ENCODE peak calls at places on chromosomes 1 and 21, in five cellular contexts. R is stimulated activated CD8-positive, alpha-beta memory T cell treated with anti-CD3 and anti-CD28 coated beads, Interleukin-7, amount 100 ng/mL, for 1 hour; Y is GM03348; P is NCI-H1048; S is LoVo. G is an unnamed sample.

GRCh38 chr1:230917284-230918135 is 49.2 kb upstream of the C1orf198 start:
- DNase-seq in R (peak), P (peak), S (peak), Y (peak), G (no peak)

GRCh38 chr1:1087351-1088035 is 13.4 kb upstream of the RNF223 start:
- DNase-seq in S (no peak), P (no peak), Y (no peak), R (no peak), G (no peak)

GRCh38 chr21:37153935-37154350 is 80.9 kb downstream of the TTC3 start:
- DNase-seq in R (no peak), S (no peak), P (no peak), Y (peak), G (no peak)

GRCh38 chr1:184823080-184823479 is 68.4 kb upstream of the EDEM3 start:
- DNase-seq in R (no peak), Y (no peak), P (no peak), S (no peak), G (no peak)

GRCh38 chr1:99527078-99527477 is 118.8 kb upstream of the PALMD start:
- DNase-seq in Y (peak), P (no peak), S (no peak), R (no peak), G (no peak)

GRCh38 chr1:240621249-240621648 is 9.3 kb upstream of the GREM2 start:
- DNase-seq in R (no peak), S (no peak), P (no peak), Y (no peak), G (no peak)

GRCh38 chr1:165988275-165988674 is 160.9 kb downstream of the UCK2 start:
- DNase-seq in R (no peak), Y (no peak), S (no peak), P (no peak), G (no peak)

GRCh38 chr1:167819849-167820683 is 93.9 kb downstream of the ADCY10 start:
- DNase-seq in P (no peak), Y (peak), R (no peak), S (peak), G (peak)

GRCh38 chr1:112706505-112707216 is at the start of gene RHOC:
- DNase-seq in Y (peak), P (no peak), R (no peak), S (peak), G (peak)

GRCh38 chr1:152013664-152014237 is 20.1 kb upstream of the S100A10 start:
- DNase-seq in S (peak), P (no peak), R (no peak), Y (peak), G (peak)

GRCh38 chr1:866095-866494 is 57.6 kb upstream of the SAMD11 start:
- DNase-seq in S (no peak), P (no peak), Y (no peak), R (no peak), G (no peak)

GRCh38 chr1:12021616-12022015 is 2.3 kb downstream of the MIIP start:
- DNase-seq in P (no peak), Y (no peak), R (no peak), S (no peak), G (no peak)

GRCh38 chr1:213162338-213162737 is 111.3 kb downstream of the RPS6KC1 start:
- DNase-seq in P (no peak), R (no peak), Y (peak), S (no peak), G (no peak)

GRCh38 chr21:17869115-17869514 is 50.0 kb upstream of the C21orf91 start:
- DNase-seq in S (no peak), Y (no peak), R (no peak), P (no peak), G (no peak)

GRCh38 chr1:1763657-1764621 is 14.3 kb downstream of the NADK start:
- DNase-seq in P (no peak), R (no peak), Y (no peak), S (no peak), G (no peak)

GRCh38 chr1:94980049-94980908 is 53.4 kb upstream of the CNN3 start:
- DNase-seq in P (no peak), Y (peak), S (no peak), R (no peak), G (no peak)

GRCh38 chr1:179591592-179592580 is at the start of gene TDRD5:
- DNase-seq in Y (peak), R (no peak), S (no peak), P (no peak), G (no peak)

GRCh38 chr1:163331116-163331515 is 9.4 kb downstream of the NUF2 start:
- DNase-seq in Y (no peak), P (no peak), S (no peak), R (no peak), G (no peak)

G was measured in SW 1271.